ENCODE peak calls at places on chromosome 5, in ten cellular contexts. One of them, this sample, is unnamed.

GRCh38 chr5:10018670-10019069 is 231.0 kb downstream of the ATPSCKMT start:
- DNase-seq in breast epithelium: no peak
- DNase-seq in A549: peak; percentile 58
- DNase-seq in heart left ventricle: no peak
- DNase-seq in GM20000: peak; percentile 0
- DNase-seq in SK-N-SH: no peak
- DNase-seq in endothelial cell: no peak
- DNase-seq in right lobe of liver: no peak
- DNase-seq in H9: no peak
- DNase-seq in colonic mucosa: no peak
- DNase-seq in this sample: no peak

GRCh38 chr5:143878430-143878829 is 66.5 kb downstream of the HMHB1 start:
- DNase-seq in breast epithelium: no peak
- DNase-seq in right lobe of liver: no peak
- DNase-seq in H9: no peak
- DNase-seq in colonic mucosa: no peak
- DNase-seq in A549: no peak
- DNase-seq in endothelial cell: no peak
- DNase-seq in heart left ventricle: no peak
- DNase-seq in GM20000: no peak
- DNase-seq in SK-N-SH: no peak
- DNase-seq in this sample: no peak

GRCh38 chr5:123670981-123671557 is 159.1 kb downstream of the CSNK1G3 start:
- DNase-seq in colonic mucosa: peak; percentile 64
- DNase-seq in GM20000: peak; percentile 28
- DNase-seq in A549: peak; percentile 47
- DNase-seq in endothelial cell: peak; percentile 60
- DNase-seq in H9: peak; percentile 29
- DNase-seq in breast epithelium: peak; percentile 30
- DNase-seq in heart left ventricle: peak; percentile 37
- DNase-seq in right lobe of liver: no peak
- DNase-seq in SK-N-SH: peak; percentile 27
- DNase-seq in this sample: peak; percentile 32

GRCh38 chr5:160508780-160509361 is 87.2 kb downstream of the PTTG1 start:
- DNase-seq in SK-N-SH: peak; percentile 70
- DNase-seq in endothelial cell: peak; percentile 74
- DNase-seq in breast epithelium: peak; percentile 29
- DNase-seq in colonic mucosa: peak; percentile 80
- DNase-seq in right lobe of liver: no peak
- DNase-seq in GM20000: peak; percentile 72
- DNase-seq in heart left ventricle: peak; percentile 41
- DNase-seq in A549: peak; percentile 78
- DNase-seq in H9: peak; percentile 70
- DNase-seq in this sample: no peak

GRCh38 chr5:106401561-106401960 is 1269.2 kb downstream of the EFNA5 start:
- DNase-seq in GM20000: no peak
- DNase-seq in heart left ventricle: no peak
- DNase-seq in right lobe of liver: no peak
- DNase-seq in breast epithelium: no peak
- DNase-seq in A549: no peak
- DNase-seq in SK-N-SH: no peak
- DNase-seq in endothelial cell: no peak
- DNase-seq in H9: no peak
- DNase-seq in colonic mucosa: no peak
- DNase-seq in this sample: no peak

GRCh38 chr5:8839361-8840055 is 706.4 kb downstream of the SEMA5A start:
- DNase-seq in A549: no peak
- DNase-seq in heart left ventricle: no peak
- DNase-seq in H9: no peak
- DNase-seq in SK-N-SH: no peak
- DNase-seq in endothelial cell: no peak
- DNase-seq in right lobe of liver: no peak
- DNase-seq in GM20000: no peak
- DNase-seq in breast epithelium: no peak
- DNase-seq in colonic mucosa: no peak
- DNase-seq in this sample: no peak

GRCh38 chr5:124342027-124342471 is 404.4 kb downstream of the ZNF608 start:
- DNase-seq in right lobe of liver: no peak
- DNase-seq in endothelial cell: no peak
- DNase-seq in colonic mucosa: no peak
- DNase-seq in A549: no peak
- DNase-seq in H9: no peak
- DNase-seq in breast epithelium: no peak
- DNase-seq in GM20000: no peak
- DNase-seq in heart left ventricle: peak; percentile 30
- DNase-seq in SK-N-SH: no peak
- DNase-seq in this sample: no peak

GRCh38 chr5:142754031-142754430 is 16.1 kb upstream of the ARHGAP26 start:
- DNase-seq in H9: no peak
- DNase-seq in endothelial cell: no peak
- DNase-seq in right lobe of liver: no peak
- DNase-seq in A549: no peak
- DNase-seq in colonic mucosa: no peak
- DNase-seq in heart left ventricle: no peak
- DNase-seq in SK-N-SH: no peak
- DNase-seq in GM20000: no peak
- DNase-seq in breast epithelium: no peak
- DNase-seq in this sample: no peak

GRCh38 chr5:122753500-122753899 is 21.4 kb upstream of the SNX2 start:
- DNase-seq in GM20000: no peak
- DNase-seq in colonic mucosa: no peak
- DNase-seq in endothelial cell: no peak
- DNase-seq in H9: no peak
- DNase-seq in SK-N-SH: no peak
- DNase-seq in heart left ventricle: no peak
- DNase-seq in breast epithelium: no peak
- DNase-seq in right lobe of liver: no peak
- DNase-seq in A549: no peak
- DNase-seq in this sample: no peak

GRCh38 chr5:179974946-179975712 is 67.4 kb upstream of the TBC1D9B start:
- DNase-seq in A549: peak; percentile 46
- DNase-seq in breast epithelium: no peak
- DNase-seq in GM20000: peak; percentile 64
- DNase-seq in endothelial cell: peak; percentile 64
- DNase-seq in SK-N-SH: peak; percentile 74
- DNase-seq in colonic mucosa: peak; percentile 61
- DNase-seq in H9: peak; percentile 80
- DNase-seq in heart left ventricle: peak; percentile 29
- DNase-seq in right lobe of liver: peak; percentile 38
- DNase-seq in this sample: no peak

GRCh38 chr5:36029914-36030313 is 36.8 kb downstream of the UGT3A2 start:
- DNase-seq in SK-N-SH: peak; percentile 68
- DNase-seq in A549: no peak
- DNase-seq in breast epithelium: no peak
- DNase-seq in GM20000: no peak
- DNase-seq in H9: no peak
- DNase-seq in heart left ventricle: no peak
- DNase-seq in endothelial cell: no peak
- DNase-seq in colonic mucosa: no peak
- DNase-seq in right lobe of liver: no peak
- DNase-seq in this sample: no peak

GRCh38 chr5:40453689-40454088 is 226.0 kb upstream of the PTGER4 start:
- DNase-seq in heart left ventricle: no peak
- DNase-seq in colonic mucosa: no peak
- DNase-seq in endothelial cell: no peak
- DNase-seq in breast epithelium: no peak
- DNase-seq in GM20000: no peak
- DNase-seq in H9: no peak
- DNase-seq in right lobe of liver: no peak
- DNase-seq in SK-N-SH: no peak
- DNase-seq in A549: no peak
- DNase-seq in this sample: no peak

GRCh38 chr5:134592141-134592746 is 40.4 kb downstream of the SAR1B start:
- DNase-seq in colonic mucosa: no peak
- DNase-seq in SK-N-SH: no peak
- DNase-seq in endothelial cell: no peak
- DNase-seq in GM20000: no peak
- DNase-seq in heart left ventricle: no peak
- DNase-seq in A549: no peak
- DNase-seq in right lobe of liver: no peak
- DNase-seq in H9: peak; percentile 83
- DNase-seq in breast epithelium: no peak
- DNase-seq in this sample: no peak

DNA sequence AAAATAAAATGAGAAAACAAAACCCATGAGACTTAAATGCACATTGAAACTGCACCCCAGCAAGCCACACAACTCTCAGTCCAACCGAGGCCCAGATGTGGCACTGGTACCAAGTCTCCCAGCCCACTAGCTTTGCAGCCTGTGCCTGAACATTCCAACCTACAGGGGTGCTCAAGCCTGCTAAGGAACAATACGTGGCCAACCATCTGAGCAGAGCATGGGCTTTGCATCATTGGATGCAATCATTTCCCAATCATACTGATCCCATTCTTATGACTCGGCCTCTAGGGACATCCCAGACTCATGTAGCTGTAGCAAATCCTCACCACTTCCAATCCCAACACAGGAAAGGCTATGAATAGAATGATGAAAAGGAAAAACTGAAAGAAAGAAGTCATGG is 297.2 kb downstream of the SPOCK1 start:
- DNase-seq in GM20000: no peak
- DNase-seq in endothelial cell: no peak
- DNase-seq in SK-N-SH: no peak
- DNase-seq in H9: no peak
- DNase-seq in A549: peak; percentile 31
- DNase-seq in breast epithelium: no peak
- DNase-seq in colonic mucosa: no peak
- DNase-seq in heart left ventricle: no peak
- DNase-seq in right lobe of liver: no peak
- DNase-seq in this sample: no peak
- TF ChIP-seq CTCF in GM20000: no peak
- TF ChIP-seq CTCF in endothelial cell: no peak
- TF ChIP-seq CTCF in SK-N-SH: peak; percentile 52
- TF ChIP-seq CTCF in H9: no peak
- TF ChIP-seq CTCF in A549: no peak
- TF ChIP-seq CTCF in breast epithelium: no peak
- TF ChIP-seq CTCF in colonic mucosa: no peak
- TF ChIP-seq CTCF in heart left ventricle: no peak
- TF ChIP-seq CTCF in right lobe of liver: no peak
- TF ChIP-seq CTCF in this sample: no peak

DNA sequence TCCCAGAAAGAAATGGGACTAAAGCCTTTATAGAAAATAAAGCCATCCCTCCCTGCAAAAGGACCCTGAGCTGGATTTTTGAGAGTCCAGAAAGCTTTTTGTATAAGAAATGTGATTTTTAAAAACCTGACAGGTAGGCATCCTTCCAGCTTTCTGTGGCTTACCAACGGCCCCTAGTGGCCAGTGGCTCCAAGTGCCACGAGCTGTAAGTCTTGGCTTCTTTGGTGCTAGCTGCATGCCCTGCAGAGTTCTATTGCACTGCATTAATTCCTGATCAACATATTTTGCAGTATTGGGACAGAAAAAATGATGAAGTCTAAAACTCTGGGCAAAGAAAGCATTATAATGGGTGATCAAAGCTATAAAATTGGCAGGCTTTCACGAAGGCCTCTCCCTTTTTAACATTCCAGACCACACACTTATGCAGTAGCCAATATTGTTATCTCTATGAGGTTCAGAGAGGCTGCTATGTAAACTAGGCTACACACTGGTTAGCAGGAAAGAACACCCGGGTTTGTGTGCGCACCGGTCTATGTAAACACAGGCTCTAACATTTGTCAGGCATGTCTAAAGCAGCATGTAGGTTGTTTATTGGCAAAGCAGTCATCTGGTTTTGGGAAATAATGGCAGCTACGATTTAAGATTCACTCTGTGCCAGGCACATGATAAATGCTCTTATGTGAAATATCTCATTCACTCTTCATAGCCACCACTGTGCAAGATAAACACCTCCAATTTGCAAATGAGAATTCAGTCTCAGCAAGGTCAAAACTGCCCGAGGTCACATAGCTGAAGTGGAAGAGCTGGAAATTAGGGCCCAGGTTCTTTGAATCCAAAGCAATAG is 55.2 kb downstream of the NMUR2 start:
- DNase-seq in H9: peak; percentile 48
- DNase-seq in endothelial cell: peak; percentile 60
- DNase-seq in heart left ventricle: peak; percentile 14
- DNase-seq in SK-N-SH: peak; percentile 45
- DNase-seq in A549: peak; percentile 24
- DNase-seq in breast epithelium: no peak
- DNase-seq in GM20000: peak; percentile 58
- DNase-seq in right lobe of liver: peak; percentile 36
- DNase-seq in colonic mucosa: peak; percentile 30
- DNase-seq in this sample: no peak
- TF ChIP-seq CTCF in H9: peak; percentile 91
- TF ChIP-seq CTCF in endothelial cell: peak; percentile 87
- TF ChIP-seq CTCF in heart left ventricle: peak; percentile 70
- TF ChIP-seq CTCF in SK-N-SH: peak; percentile 83
- TF ChIP-seq CTCF in A549: peak; percentile 49
- TF ChIP-seq CTCF in breast epithelium: peak; percentile 64
- TF ChIP-seq CTCF in GM20000: peak; percentile 93
- TF ChIP-seq CTCF in right lobe of liver: peak; percentile 54
- TF ChIP-seq CTCF in colonic mucosa: peak; percentile 65
- TF ChIP-seq CTCF in this sample: no peak

GRCh38 chr5:168295574-168296201 is 4.2 kb downstream of the WWC1 start:
- DNase-seq in colonic mucosa: no peak
- DNase-seq in H9: peak; percentile 85
- DNase-seq in right lobe of liver: no peak
- DNase-seq in heart left ventricle: no peak
- DNase-seq in endothelial cell: peak; percentile 62
- DNase-seq in SK-N-SH: peak; percentile 41
- DNase-seq in A549: peak; percentile 68
- DNase-seq in breast epithelium: peak; percentile 81
- DNase-seq in GM20000: no peak
- DNase-seq in this sample: no peak
- TF ChIP-seq CTCF in colonic mucosa: no peak
- TF ChIP-seq CTCF in H9: peak; percentile 73
- TF ChIP-seq CTCF in right lobe of liver: peak; percentile 51
- TF ChIP-seq CTCF in heart left ventricle: no peak
- TF ChIP-seq CTCF in endothelial cell: peak; percentile 60
- TF ChIP-seq CTCF in SK-N-SH: peak; percentile 68
- TF ChIP-seq CTCF in A549: peak; percentile 25
- TF ChIP-seq CTCF in breast epithelium: peak; percentile 80
- TF ChIP-seq CTCF in GM20000: no peak
- TF ChIP-seq CTCF in this sample: no peak

GRCh38 chr5:25550793-25551192 is 906.0 kb upstream of the CDH10 start:
- DNase-seq in breast epithelium: no peak
- DNase-seq in H9: no peak
- DNase-seq in GM20000: no peak
- DNase-seq in heart left ventricle: no peak
- DNase-seq in SK-N-SH: no peak
- DNase-seq in colonic mucosa: no peak
- DNase-seq in endothelial cell: no peak
- DNase-seq in A549: no peak
- DNase-seq in right lobe of liver: no peak
- DNase-seq in this sample: no peak

GRCh38 chr5:25554077-25554476 is 909.3 kb upstream of the CDH10 start:
- DNase-seq in SK-N-SH: no peak
- DNase-seq in GM20000: no peak
- DNase-seq in heart left ventricle: no peak
- DNase-seq in right lobe of liver: no peak
- DNase-seq in colonic mucosa: no peak
- DNase-seq in endothelial cell: no peak
- DNase-seq in breast epithelium: no peak
- DNase-seq in A549: no peak
- DNase-seq in H9: no peak
- DNase-seq in this sample: no peak

DNA sequence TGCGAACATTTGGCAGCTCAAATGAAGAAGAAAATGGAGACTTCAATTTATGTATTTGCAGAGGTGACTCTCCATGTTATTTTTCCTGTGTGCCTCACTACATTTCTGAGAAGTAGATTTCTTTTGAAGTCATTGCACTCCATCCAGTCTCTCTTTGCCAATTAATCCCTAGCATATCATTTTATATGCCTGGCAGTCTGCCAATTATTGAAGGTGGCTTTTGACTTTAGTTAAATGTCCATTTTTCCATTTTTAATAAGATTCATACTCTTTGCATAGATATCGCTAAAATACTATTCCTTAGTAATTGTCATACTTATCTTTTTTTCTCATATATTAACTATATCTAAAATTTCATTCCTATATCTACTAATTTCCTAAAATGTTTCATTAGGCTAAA is 908.3 kb upstream of the CDH10 start:
- DNase-seq in A549: no peak
- DNase-seq in heart left ventricle: no peak
- DNase-seq in colonic mucosa: no peak
- DNase-seq in GM20000: no peak
- DNase-seq in breast epithelium: no peak
- DNase-seq in H9: no peak
- DNase-seq in SK-N-SH: no peak
- DNase-seq in right lobe of liver: no peak
- DNase-seq in endothelial cell: no peak
- DNase-seq in this sample: no peak
- TF ChIP-seq CTCF in A549: no peak
- TF ChIP-seq CTCF in heart left ventricle: no peak
- TF ChIP-seq CTCF in colonic mucosa: no peak
- TF ChIP-seq CTCF in GM20000: no peak
- TF ChIP-seq CTCF in breast epithelium: no peak
- TF ChIP-seq CTCF in H9: no peak
- TF ChIP-seq CTCF in SK-N-SH: no peak
- TF ChIP-seq CTCF in right lobe of liver: no peak
- TF ChIP-seq CTCF in endothelial cell: no peak
- TF ChIP-seq CTCF in this sample: no peak